ENCODE peak calls at places on chromosomes 12 and 14, in four cellular contexts. R is astrocyte of the cerebellum, N is left ventricle myocardium inferior, C is AG04449. E is an unnamed sample.

GRCh38 chr12:27331299-27331926 is 1.2 kb upstream of the BMAL2 start:
- DNase-seq in R (peak), N (no peak), C (peak), E (peak)

GRCh38 chr12:29782285-29782820 is 1.4 kb downstream of the TMTC1 start:
- DNase-seq in R (peak), N (no peak), C (no peak), E (peak)

GRCh38 chr12:71045781-71046180 is 112.0 kb downstream of the TSPAN8 start:
- DNase-seq in R (peak), N (no peak), C (peak), E (peak)

GRCh38 chr12:104710940-104711725 is 247.0 kb downstream of the SLC41A2 start:
- DNase-seq in R (no peak), N (no peak), C (peak), E (peak)

GRCh38 chr12:31591308-31591901 is 469 bp upstream of the DENND5B start:
- DNase-seq in R (no peak), N (no peak), C (no peak), E (peak)

GRCh38 chr14:67285876-67286452 is 44.7 kb downstream of the PALS1 start:
- DNase-seq in R (peak), N (no peak), C (no peak), E (peak)

GRCh38 chr12:45989857-45990467 is 412 bp downstream of the SCAF11 start:
- DNase-seq in R (no peak), N (peak), C (no peak), E (no peak)

GRCh38 chr12:131114331-131114730 is 160.6 kb downstream of the ADGRD1 start:
- DNase-seq in R (no peak), N (no peak), C (no peak), E (no peak)

GRCh38 chr14:68981124-68981523 is 2.0 kb upstream of the ACTN1 start:
- DNase-seq in R (no peak), N (no peak), C (no peak), E (no peak)

GRCh38 chr12:115542656-115543055 is 734.8 kb downstream of the MED13L start:
- DNase-seq in R (no peak), N (no peak), C (no peak), E (no peak)

GRCh38 chr12:121060149-121061001 is 21.3 kb upstream of the OASL start:
- DNase-seq in R (no peak), N (no peak), C (no peak), E (peak)

GRCh38 chr14:89277229-89277628 is 139.8 kb downstream of the FOXN3 start:
- DNase-seq in R (no peak), N (no peak), C (no peak), E (no peak)

GRCh38 chr14:61555056-61555838 is 140.1 kb upstream of the HIF1A start:
- DNase-seq in R (no peak), N (no peak), C (peak), E (peak)

GRCh38 chr12:99390707-99391106 is 256.8 kb upstream of the GARIN6 start:
- DNase-seq in R (no peak), N (no peak), C (no peak), E (no peak)

GRCh38 chr12:92827836-92828431 is 101.2 kb downstream of the EEA1 start:
- DNase-seq in R (peak), N (no peak), C (no peak), E (peak)

GRCh38 chr12:85531345-85531744 is 251.3 kb downstream of the ALX1 start:
- DNase-seq in R (no peak), N (no peak), C (no peak), E (no peak)

GRCh38 chr12:102479984-102480383 is 379 bp downstream of the IGF1 start:
- DNase-seq in R (no peak), N (no peak), C (no peak), E (no peak)
- H3K4me3 ChIP-seq in R (no peak), N (peak), C (no peak), E (no peak)

GRCh38 chr12:57765003-57765697 is 1.7 kb downstream of the CYP27B1 start:
- DNase-seq in R (no peak), N (peak), C (no peak), E (no peak)
- H3K4me3 ChIP-seq in R (peak), N (peak), C (peak), E (peak)

GRCh38 chr12:122130150-122130549 is 43.9 kb downstream of the IL31 start:
- DNase-seq in R (peak), N (no peak), C (no peak), E (peak)
- H3K4me3 ChIP-seq in R (no peak), N (no peak), C (no peak), E (no peak)

DNA sequence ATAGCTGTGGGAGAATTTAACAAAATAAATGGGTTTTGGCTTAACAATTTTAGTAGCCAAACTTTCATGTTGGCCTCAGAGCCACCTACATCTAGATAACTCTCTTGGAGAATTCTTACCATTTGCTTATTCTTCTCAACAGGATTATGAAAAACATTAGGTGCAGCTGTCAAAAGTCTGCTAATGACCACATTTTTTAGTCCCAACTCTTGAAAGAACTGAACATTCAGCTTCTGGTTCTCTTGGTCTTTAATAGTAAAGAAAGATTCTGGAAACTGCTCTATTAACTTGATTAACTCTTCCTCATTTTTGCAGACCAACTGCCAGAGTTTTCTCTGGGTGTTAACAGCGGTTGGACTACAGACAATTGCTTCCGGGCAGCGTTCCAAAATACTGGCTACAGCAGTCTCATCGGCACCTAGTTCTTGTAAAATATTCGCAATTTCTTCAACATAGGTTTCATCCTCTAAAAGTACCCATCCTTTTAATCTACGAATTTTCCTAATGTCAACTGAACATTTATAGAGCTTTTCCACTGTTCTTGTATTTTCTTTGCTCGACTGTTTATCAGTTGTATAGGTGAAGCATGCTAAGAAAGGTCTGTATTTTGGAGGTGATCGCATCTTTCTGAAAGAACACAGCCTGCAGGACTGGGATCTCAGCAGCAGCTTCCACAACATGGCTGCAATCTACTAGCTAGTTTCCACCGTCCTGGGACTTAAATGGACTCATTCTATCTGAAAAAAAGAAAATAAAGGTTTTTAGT is 8.7 kb downstream of the MTERF2 start:
- DNase-seq in R (no peak), N (peak), C (no peak), E (peak)
- H3K4me3 ChIP-seq in R (no peak), N (peak), C (no peak), E (no peak)

DNA sequence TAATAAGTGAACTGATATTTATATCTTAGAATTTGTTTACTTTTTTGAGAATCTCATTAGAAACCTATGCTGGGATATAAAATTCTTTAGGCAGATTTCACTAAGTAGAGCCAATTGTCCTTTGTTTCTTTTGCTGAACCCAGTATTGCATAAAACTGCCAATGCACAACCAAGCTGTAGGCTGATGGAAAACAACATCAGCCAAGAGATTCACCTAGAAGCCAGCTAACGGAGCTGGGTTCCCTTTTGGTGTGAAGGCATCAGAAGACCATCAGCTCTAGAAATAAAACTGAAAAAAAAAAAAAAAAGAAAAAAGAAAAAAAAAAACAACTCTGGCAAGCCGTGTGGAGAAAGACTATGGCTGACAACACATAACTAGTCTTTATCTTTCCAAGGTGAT is 328.1 kb upstream of the PDE3A start:
- DNase-seq in R (no peak), N (no peak), C (no peak), E (no peak)
- H3K4me3 ChIP-seq in R (no peak), N (peak), C (no peak), E (no peak)

GRCh38 chr12:132429122-132429931 is 60.6 kb upstream of the FBRSL1 start:
- DNase-seq in R (no peak), N (no peak), C (no peak), E (no peak)
- H3K4me3 ChIP-seq in R (no peak), N (no peak), C (no peak), E (no peak)

GRCh38 chr14:91380610-91381371 is 36.8 kb downstream of the CCDC88C start:
- DNase-seq in R (peak), N (peak), C (no peak), E (peak)
- H3K4me3 ChIP-seq in R (no peak), N (no peak), C (no peak), E (no peak)